ENCODE peak calls at places on chromosomes 16 and 17, in seven cellular contexts. One of them, this sample, is unnamed.

GRCh38 chr16:47847220-47847970 is 308.4 kb downstream of the ABCC12 start:
- DNase-seq in mammary epithelial cell: peak
- DNase-seq in myocyte: no peak
- DNase-seq in NCI-H345: no peak
- DNase-seq in occipital lobe: no peak
- DNase-seq in hippocampal formation: no peak
- DNase-seq in iris pigment epithelial cell: peak
- DNase-seq in this sample: no peak

GRCh38 chr16:49697631-49698030 is 158.3 kb downstream of the ZNF423 start:
- DNase-seq in mammary epithelial cell: no peak
- DNase-seq in myocyte: no peak
- DNase-seq in NCI-H345: no peak
- DNase-seq in occipital lobe: no peak
- DNase-seq in hippocampal formation: no peak
- DNase-seq in iris pigment epithelial cell: no peak
- DNase-seq in this sample: no peak

GRCh38 chr16:57304169-57305061 is 19.9 kb upstream of the PLLP start:
- DNase-seq in mammary epithelial cell: peak
- DNase-seq in myocyte: peak
- DNase-seq in NCI-H345: no peak
- DNase-seq in occipital lobe: no peak
- DNase-seq in hippocampal formation: no peak
- DNase-seq in iris pigment epithelial cell: peak
- DNase-seq in this sample: no peak

GRCh38 chr16:8571061-8571596 is 19.2 kb downstream of the TMEM114 start:
- DNase-seq in mammary epithelial cell: no peak
- DNase-seq in myocyte: peak
- DNase-seq in NCI-H345: peak
- DNase-seq in occipital lobe: no peak
- DNase-seq in hippocampal formation: no peak
- DNase-seq in iris pigment epithelial cell: peak
- DNase-seq in this sample: no peak

GRCh38 chr17:15651583-15652110 is 32.1 kb upstream of the FBXW10B start:
- DNase-seq in mammary epithelial cell: peak
- DNase-seq in myocyte: peak
- DNase-seq in NCI-H345: peak
- DNase-seq in occipital lobe: peak
- DNase-seq in hippocampal formation: peak
- DNase-seq in iris pigment epithelial cell: peak
- DNase-seq in this sample: peak

GRCh38 chr17:38605230-38605851 is 411 bp downstream of the SRCIN1 start:
- DNase-seq in mammary epithelial cell: no peak
- DNase-seq in myocyte: no peak
- DNase-seq in NCI-H345: no peak
- DNase-seq in occipital lobe: no peak
- DNase-seq in hippocampal formation: no peak
- DNase-seq in iris pigment epithelial cell: no peak
- DNase-seq in this sample: no peak

GRCh38 chr17:76529224-76529642 is 8.3 kb downstream of the CYGB start:
- DNase-seq in mammary epithelial cell: peak
- DNase-seq in myocyte: peak
- DNase-seq in NCI-H345: no peak
- DNase-seq in occipital lobe: no peak
- DNase-seq in hippocampal formation: peak
- DNase-seq in iris pigment epithelial cell: peak
- DNase-seq in this sample: peak

GRCh38 chr17:16217002-16217635 is at the start of gene PIGL:
- DNase-seq in mammary epithelial cell: peak
- DNase-seq in myocyte: peak
- DNase-seq in NCI-H345: peak
- DNase-seq in occipital lobe: peak
- DNase-seq in hippocampal formation: peak
- DNase-seq in iris pigment epithelial cell: peak
- DNase-seq in this sample: peak

GRCh38 chr17:41687828-41688640 is 651 bp upstream of the EIF1 start:
- DNase-seq in mammary epithelial cell: peak
- DNase-seq in myocyte: peak
- DNase-seq in NCI-H345: peak
- DNase-seq in occipital lobe: no peak
- DNase-seq in hippocampal formation: no peak
- DNase-seq in iris pigment epithelial cell: peak
- DNase-seq in this sample: peak

GRCh38 chr16:74999683-75000480 is 1.1 kb downstream of the ZNRF1 start:
- DNase-seq in mammary epithelial cell: peak
- DNase-seq in myocyte: peak
- DNase-seq in NCI-H345: peak
- DNase-seq in occipital lobe: peak
- DNase-seq in hippocampal formation: peak
- DNase-seq in iris pigment epithelial cell: peak
- DNase-seq in this sample: no peak